ENCODE peak calls at places on chromosomes 11 and 22, in six cellular contexts. K is CD8-positive, alpha-beta memory T cell; I is endothelial cell of umbilical vein; L is NT2/D1; P is stomach; B is naive thymus-derived CD4-positive, alpha-beta T cell. M is an unnamed sample.

GRCh38 chr22:37112084-37112728 is 2.7 kb upstream of the TMPRSS6 start:
- DNase-seq in K (no peak), I (no peak), L (no peak), P (no peak), B (no peak), M (no peak)

GRCh38 chr22:31217890-31218287 is 5.8 kb downstream of the LIMK2 start:
- DNase-seq in K (no peak), I (no peak), L (no peak), P (no peak), B (no peak), M (no peak)

GRCh38 chr11:2515401-2516275 is 70.8 kb downstream of the KCNQ1 start:
- DNase-seq in K (no peak), I (no peak), L (no peak), P (peak; percentile 17), B (no peak), M (peak; percentile 54)

GRCh38 chr22:26953380-26953807 is 296.0 kb downstream of the MIAT start:
- DNase-seq in K (no peak), I (no peak), L (no peak), P (no peak), B (no peak), M (peak; percentile 49)

GRCh38 chr22:17910561-17911311 is 113.6 kb downstream of the MICAL3 start:
- DNase-seq in K (no peak), I (peak; percentile 94), L (peak; percentile 49), P (no peak), B (no peak), M (peak; percentile 72)

GRCh38 chr11:75667831-75668507 is 869 bp downstream of the MAP6 start:
- DNase-seq in K (peak; percentile 14), I (peak; percentile 21), L (peak; percentile 23), P (peak; percentile 33), B (no peak), M (peak; percentile 95)

GRCh38 chr11:5605849-5606248 is 9.4 kb downstream of the TRIM6 start:
- DNase-seq in K (no peak), I (no peak), L (no peak), P (no peak), B (no peak), M (no peak)

GRCh38 chr11:24453129-24453723 is 43.6 kb upstream of the LUZP2 start:
- DNase-seq in K (no peak), I (no peak), L (no peak), P (no peak), B (no peak), M (no peak)

GRCh38 chr11:74714904-74715303 is 16.3 kb downstream of the CHRDL2 start:
- DNase-seq in K (no peak), I (no peak), L (no peak), P (no peak), B (no peak), M (no peak)

DNA sequence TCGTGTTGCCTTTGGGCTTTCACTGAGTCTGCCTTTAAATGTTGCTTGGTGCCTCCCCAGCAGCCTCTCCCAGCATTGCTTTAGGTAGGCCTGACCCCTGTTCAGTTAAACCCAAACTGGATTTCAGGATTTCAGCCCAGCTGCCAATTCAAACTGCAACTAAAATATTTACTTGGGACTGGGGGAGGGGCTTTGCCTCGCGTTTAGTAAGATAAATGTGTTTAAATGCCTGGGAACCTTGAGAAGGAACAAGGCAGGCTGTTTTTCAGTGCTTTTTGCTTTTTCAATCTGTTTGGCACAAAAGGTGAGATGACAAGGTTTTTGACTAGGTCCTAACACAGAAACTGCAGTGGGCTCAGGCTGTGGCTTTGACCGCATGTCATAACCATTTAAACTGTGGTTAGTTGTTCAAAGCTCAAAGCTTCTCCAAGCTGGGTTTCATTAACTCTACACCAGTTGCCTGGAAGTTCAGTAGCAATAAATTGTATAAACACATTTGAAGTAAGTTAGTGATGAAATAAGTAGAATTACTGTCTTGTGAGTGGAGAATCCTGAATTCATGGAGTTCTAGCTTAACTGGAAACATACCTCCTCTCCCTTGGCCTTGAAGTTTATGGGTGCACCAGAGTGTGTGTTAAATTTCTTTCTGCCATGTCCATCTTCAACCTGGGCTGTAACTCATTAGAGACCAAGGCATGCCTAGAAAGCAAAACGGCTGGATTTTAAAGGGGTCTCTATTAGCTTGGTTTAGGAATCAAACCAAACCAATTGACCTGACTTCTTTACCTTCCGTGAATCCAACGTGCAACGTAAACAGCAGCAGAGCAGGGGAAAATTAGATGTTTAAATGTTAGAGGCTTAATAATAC is 3.6 kb downstream of the PKNOX2 start:
- DNase-seq in K (no peak), I (no peak), L (no peak), P (peak; percentile 38), B (no peak), M (no peak)
- H3K4me3 ChIP-seq in K (no peak overlapping the region), I (no peak overlapping the region), L (no peak overlapping the region), P (no peak overlapping the region), B (no peak overlapping the region), M (no peak overlapping the region)

GRCh38 chr11:29389793-29390192 is 627.0 kb downstream of the KCNA4 start:
- DNase-seq in K (no peak), I (no peak), L (no peak), P (no peak), B (no peak), M (no peak)
- H3K27me3 ChIP-seq in K (no peaks in the 10 kb centered on the region), I (no peaks in the 10 kb centered on the region), L (no peaks in the 10 kb centered on the region), P (no peaks in the 10 kb centered on the region), B (no peaks in the 10 kb centered on the region), M (no peaks in the 10 kb centered on the region)

DNA sequence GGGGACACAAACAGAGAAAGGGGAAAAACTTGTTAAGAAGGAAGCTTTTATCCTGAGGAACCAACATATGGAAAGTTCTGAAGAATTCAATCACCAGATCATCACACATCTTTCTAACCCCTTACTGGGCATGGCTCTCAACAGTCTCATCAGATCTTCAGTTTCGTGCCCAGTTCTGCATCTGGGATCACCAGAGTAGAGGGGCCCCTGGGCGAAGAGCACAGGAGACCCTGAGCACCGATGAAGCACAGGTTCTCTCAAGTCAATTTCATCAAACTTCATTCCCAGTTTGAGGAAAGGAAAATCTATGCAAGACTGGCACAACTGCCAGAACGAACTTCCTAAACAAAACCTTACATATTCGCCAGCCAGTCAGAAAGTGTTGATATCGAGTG is 8.5 kb upstream of the PYGM start:
- DNase-seq in K (no peak), I (no peak), L (no peak), P (no peak), B (no peak), M (no peak)
- H3K36me3 ChIP-seq in K (peaks cover 78% of the 10 kb centered on the region), I (peaks cover 68% of the 10 kb centered on the region), L (peaks cover 97% of the 10 kb centered on the region), P (peaks cover 100% of the 10 kb centered on the region), B (peaks cover 63% of the 10 kb centered on the region), M (peaks cover 76% of the 10 kb centered on the region)

DNA sequence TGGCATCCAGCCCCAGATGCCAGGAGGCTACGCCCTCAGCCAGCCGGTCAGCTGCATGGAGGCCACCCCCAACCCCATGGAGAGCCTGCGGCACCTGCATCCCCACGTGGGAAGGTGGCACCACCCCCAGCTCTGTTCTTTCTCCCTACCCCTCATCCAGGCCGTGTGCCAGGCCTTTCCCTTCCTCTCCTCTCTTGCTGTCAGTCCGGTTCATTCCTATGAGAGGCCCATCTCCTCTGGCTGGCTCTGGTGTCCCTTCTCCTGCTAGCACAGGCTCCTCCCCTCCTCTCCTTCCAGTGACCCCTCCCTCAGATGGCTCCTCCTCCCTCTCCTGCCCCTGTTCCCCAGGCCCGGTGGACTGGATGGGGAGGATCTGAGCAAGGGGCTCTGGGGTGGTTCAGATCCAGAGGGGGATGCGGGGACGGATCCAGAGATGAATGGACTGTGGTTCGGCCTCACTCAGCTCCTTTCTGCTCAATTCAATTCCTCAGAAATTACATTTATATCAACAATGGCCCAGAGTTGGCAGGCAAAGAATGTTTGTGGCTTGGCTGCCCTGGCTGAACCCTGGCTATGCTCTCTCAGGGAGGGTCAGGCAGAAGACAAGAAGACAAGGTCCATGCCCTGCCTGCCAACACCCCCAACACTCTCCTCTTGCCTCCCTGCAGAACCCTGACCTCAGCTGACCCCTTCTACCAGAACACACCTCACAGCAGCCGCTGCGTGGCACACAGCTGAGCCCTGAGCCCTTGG is 18.5 kb upstream of the LRRC10B start:
- DNase-seq in K (no peak), I (no peak), L (no peak), P (no peak), B (no peak), M (peak; percentile 93)
- H3K4me3 ChIP-seq in K (no peak overlapping the region), I (no peak overlapping the region), L (no peak overlapping the region), P (no peak overlapping the region), B (no peak overlapping the region), M (no peak overlapping the region)

DNA sequence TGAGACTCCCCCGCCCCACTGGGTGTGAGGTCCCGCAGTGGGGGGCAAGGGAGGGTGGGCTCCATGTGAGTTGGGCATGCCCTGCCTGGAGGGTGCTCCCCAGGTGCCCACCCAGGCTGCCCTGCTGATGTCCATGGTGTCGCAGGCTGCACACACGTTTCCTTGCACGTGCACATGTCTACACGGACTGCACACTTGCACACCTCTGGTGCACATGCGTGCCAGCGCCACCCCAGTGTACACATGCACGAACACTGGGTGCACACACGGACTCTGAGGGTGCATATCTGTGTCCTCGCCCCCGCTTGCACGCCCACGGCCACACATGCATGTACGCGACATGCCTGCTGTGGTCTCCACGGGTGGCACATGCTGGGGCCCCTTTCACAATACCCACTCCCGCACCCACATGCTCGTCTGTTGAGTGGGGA is 35.2 kb upstream of the PRODH start:
- DNase-seq in K (no peak), I (no peak), L (no peak), P (no peak), B (no peak), M (no peak)
- H3K27me3 ChIP-seq in K (no peaks in the 10 kb centered on the region), I (peaks cover 7% of the 10 kb centered on the region), L (no peaks in the 10 kb centered on the region), P (peaks cover 4% of the 10 kb centered on the region), B (peaks cover 4% of the 10 kb centered on the region), M (no peaks in the 10 kb centered on the region)

GRCh38 chr11:45913514-45913913 is 4.2 kb downstream of the PEX16 start:
- DNase-seq in K (no peak), I (no peak), L (no peak), P (no peak), B (no peak), M (no peak)
- H3K36me3 ChIP-seq in K (peaks cover 39% of the 10 kb centered on the region), I (peaks cover 48% of the 10 kb centered on the region), L (peaks cover 69% of the 10 kb centered on the region), P (peaks cover 77% of the 10 kb centered on the region), B (peaks cover 9% of the 10 kb centered on the region), M (peaks cover 5% of the 10 kb centered on the region)